ENCODE peak calls at places on chromosomes 2 and 18, in four cellular contexts. P is NCI-H2081, K is astrocyte of the hippocampus, B is RWPE1. W is an unnamed sample.
A peak's percentile ranks its signal among the peaks of the same experiment; 100 is the strongest.

GRCh38 chr2:47064076-47064475 is 91.0 kb downstream of the STPG4 start:
- DNase-seq in P (no peak), B (no peak), K (no peak), W (no peak)

GRCh38 chr2:55311444-55311870 is 42.4 kb upstream of the MTIF2 start:
- DNase-seq in B (peak; percentile 32), P (no peak), K (peak; percentile 13), W (peak; percentile 55)

GRCh38 chr2:206556357-206556949 is 85.8 kb upstream of the FAM237A start:
- DNase-seq in K (peak; percentile 47), B (peak; percentile 16), P (peak; percentile 27), W (peak; percentile 62)

GRCh38 chr2:138137949-138138348 is 173.7 kb downstream of the HNMT start:
- DNase-seq in P (no peak), B (no peak), K (no peak), W (no peak)

GRCh38 chr2:195486987-195487644 is 169.9 kb upstream of the SLC39A10 start:
- DNase-seq in P (no peak), B (peak; percentile 53), K (peak; percentile 69), W (no peak)

GRCh38 chr18:10663750-10664149 is 137.9 kb downstream of the NAPG start:
- DNase-seq in P (no peak), K (no peak), B (no peak), W (no peak)

GRCh38 chr18:28802546-28802945 is 625.6 kb upstream of the CDH2 start:
- DNase-seq in K (no peak), B (peak; percentile 3), P (no peak), W (no peak)

GRCh38 chr2:190184460-190184859 is 121.9 kb upstream of the MSTN start:
- DNase-seq in B (no peak), K (no peak), P (no peak), W (no peak)

GRCh38 chr2:15780234-15780633 is 160.1 kb upstream of the MYCN start:
- DNase-seq in K (no peak), P (no peak), B (no peak), W (no peak)

GRCh38 chr2:179429060-179429471 is 164.4 kb upstream of the SESTD1 start:
- DNase-seq in K (no peak), B (no peak), P (no peak), W (no peak)

GRCh38 chr2:12555012-12555645 is 161.6 kb upstream of the TRIB2 start:
- DNase-seq in B (peak; percentile 80), K (peak; percentile 47), P (no peak), W (no peak)

GRCh38 chr2:186382932-186383331 is 103.1 kb upstream of the ZC3H15 start:
- DNase-seq in P (no peak), B (no peak), K (no peak), W (no peak)

GRCh38 chr2:8607591-8607990 is 74.3 kb upstream of the ID2 start:
- DNase-seq in K (peak; percentile 80), P (no peak), B (no peak), W (no peak)

GRCh38 chr2:76870011-76870410 is 652.2 kb downstream of the LRRTM4 start:
- DNase-seq in B (no peak), P (no peak), K (peak; percentile 9), W (no peak)

GRCh38 chr18:76679259-76679658 is 143.1 kb upstream of the ZNF236 start:
- DNase-seq in B (no peak), P (no peak), K (no peak), W (no peak)

GRCh38 chr2:237714690-237715458 is 83.7 kb upstream of the RBM44 start:
- DNase-seq in P (no peak), B (peak; percentile 62), K (peak; percentile 91), W (no peak)

GRCh38 chr2:72080286-72081145 is 67.1 kb downstream of the CYP26B1 start:
- DNase-seq in B (no peak), P (no peak), K (no peak), W (no peak)

GRCh38 chr18:28065031-28065792 is 111.7 kb downstream of the CDH2 start:
- DNase-seq in B (peak; percentile 11), P (no peak), K (peak; percentile 88), W (no peak)

GRCh38 chr2:242098445-242099128 is 229.1 kb downstream of the RTP5 start:
- DNase-seq in B (no peak), K (no peak), P (no peak), W (peak; percentile 28)

GRCh38 chr2:231348703-231349373 is 46.7 kb upstream of the B3GNT7 start:
- DNase-seq in B (no peak), K (no peak), P (no peak), W (no peak)

GRCh38 chr2:128439231-128440086 is 120.8 kb upstream of the HS6ST1 start:
- DNase-seq in K (peak; percentile 4), B (no peak), P (no peak), W (no peak)

GRCh38 chr2:62660582-62661262 is 44.8 kb upstream of the EHBP1 start:
- DNase-seq in K (peak; percentile 75), P (no peak), B (peak; percentile 65), W (no peak)

GRCh38 chr2:225793736-225794550 is 394.4 kb downstream of the NYAP2 start:
- DNase-seq in B (no peak), K (no peak), P (no peak), W (no peak)

GRCh38 chr2:191013617-191013875 is 425 bp downstream of the STAT1 start:
- DNase-seq in B (no peak), K (no peak), P (no peak), W (no peak)

GRCh38 chr2:10971855-10972348 is 60.2 kb downstream of the KCNF1 start:
- DNase-seq in P (no peak), K (peak; percentile 32), B (no peak), W (no peak)

GRCh38 chr2:41892486-41892885 is 155.3 kb upstream of the PKDCC start:
- DNase-seq in B (no peak), P (no peak), K (peak; percentile 36), W (no peak)

GRCh38 chr2:38109732-38110181 is 33.8 kb upstream of the CYP1B1 start:
- DNase-seq in P (no peak), B (peak; percentile 60), K (no peak), W (no peak)

GRCh38 chr2:233928594-233929351 is 11.6 kb downstream of the TRPM8 start:
- DNase-seq in K (peak; percentile 44), B (no peak), P (peak; percentile 47), W (peak; percentile 31)

GRCh38 chr2:31297751-31298150 is 63.8 kb downstream of the EHD3 start:
- DNase-seq in K (no peak), B (peak; percentile 11), P (no peak), W (peak; percentile 56)

GRCh38 chr18:35510071-35511010 is 12.6 kb upstream of the INO80C start:
- DNase-seq in B (no peak), K (no peak), P (no peak), W (no peak)

GRCh38 chr2:42812899-42813479 is 20.6 kb upstream of the HAAO start:
- DNase-seq in B (no peak), K (peak; percentile 37), P (no peak), W (peak; percentile 69)

GRCh38 chr2:85326406-85326945 is 1.3 kb downstream of the TGOLN2 start:
- DNase-seq in K (peak; percentile 28), P (no peak), B (peak; percentile 10), W (peak; percentile 56)

GRCh38 chr2:2899826-2900225 is 477.8 kb downstream of the EIPR1 start:
- DNase-seq in K (no peak), P (no peak), B (no peak), W (no peak)

GRCh38 chr2:174683392-174683759 is 80.9 kb downstream of the CHRNA1 start:
- DNase-seq in K (peak; percentile 65), B (peak; percentile 16), P (no peak), W (no peak)

GRCh38 chr18:59049726-59050660 is 89.7 kb upstream of the SEC11C start:
- DNase-seq in K (no peak), P (no peak), B (no peak), W (no peak)

W was measured in RKO.